ENCODE peak calls at places on chromosomes 7 and 10, in five cellular contexts. E is GM13976; N is CD4-positive, CD25-positive, alpha-beta regulatory T cell; D is activated T-cell treated with anti-CD3 and anti-CD28 coated beads, Interleukin-2, amount 50 U/mL, for 72 hours; S is activated T-helper 1 cell treated with anti-CD3 and anti-CD28 coated beads, Interleukin-12 subunit alpha, Interleukin-12 subunit beta, Interleukin-2, Interleukin-4 antibody, amounts not matched to agents 30 ng/mL and 10 ng/mL and 1 ng/mL, durations not matched to agents 14 hours and 24 hours and 36 hours. A is an unnamed sample.

GRCh38 chr10:123926401-123927264 is 35.0 kb upstream of the CPXM2 start:
- DNase-seq in S (no peak), E (peak), N (no peak), D (peak), A (no peak)

GRCh38 chr10:71584461-71584860 is 135.1 kb downstream of the C10orf105 start:
- DNase-seq in D (no peak), N (no peak), S (no peak), E (no peak), A (no peak)

GRCh38 chr7:27917774-27918314 is 177.9 kb downstream of the TAX1BP1 start:
- DNase-seq in E (no peak), S (no peak), N (no peak), D (no peak), A (no peak)

GRCh38 chr7:70047891-70048448 is 449.7 kb downstream of the AUTS2 start:
- DNase-seq in N (no peak), D (no peak), S (no peak), E (no peak), A (no peak)

GRCh38 chr7:27636326-27637006 is 26.2 kb downstream of the HIBADH start:
- DNase-seq in S (no peak), N (no peak), D (no peak), E (no peak), A (no peak)

GRCh38 chr7:133562617-133563016 is 309.7 kb downstream of the EXOC4 start:
- DNase-seq in S (no peak), D (no peak), N (no peak), E (no peak), A (no peak)

GRCh38 chr7:90715067-90715466 is 118.9 kb downstream of the CDK14 start:
- DNase-seq in E (no peak), D (no peak), N (no peak), S (no peak), A (no peak)

GRCh38 chr7:125773113-125773800 is 843.6 kb upstream of the POT1 start:
- DNase-seq in N (no peak), E (no peak), S (no peak), D (no peak), A (no peak)

GRCh38 chr7:55192718-55193117 is 172.4 kb upstream of the LANCL2 start:
- DNase-seq in N (no peak), D (no peak), E (no peak), S (no peak), A (no peak)

GRCh38 chr7:80902716-80903308 is 16.0 kb downstream of the SEMA3C start:
- DNase-seq in N (no peak), E (no peak), S (no peak), D (no peak), A (no peak)

GRCh38 chr7:11192506-11192905 is 218.8 kb downstream of the PHF14 start:
- DNase-seq in E (no peak), N (no peak), D (no peak), S (no peak), A (no peak)

GRCh38 chr10:94219829-94220228 is 142.9 kb downstream of the NOC3L start:
- DNase-seq in S (no peak), D (no peak), E (no peak), N (no peak), A (no peak)

GRCh38 chr7:125383324-125383723 is 453.7 kb upstream of the POT1 start:
- DNase-seq in D (no peak), S (no peak), E (peak), N (no peak), A (no peak)

GRCh38 chr10:77522268-77522809 is 115.3 kb downstream of the KCNMA1 start:
- DNase-seq in D (no peak), S (no peak), E (no peak), N (no peak), A (no peak)

GRCh38 chr7:79608005-79608404 is 154.5 kb upstream of the MAGI2 start:
- DNase-seq in E (no peak), S (no peak), N (no peak), D (no peak), A (no peak)

GRCh38 chr7:124780056-124780455 is 14.5 kb upstream of the GPR37 start:
- DNase-seq in E (no peak), S (no peak), D (no peak), N (no peak), A (no peak)

GRCh38 chr10:67779455-67780205 is 58.4 kb downstream of the DNAJC12 start:
- DNase-seq in E (peak), D (peak), S (peak), N (peak), A (peak)

GRCh38 chr7:47893238-47893637 is 55.0 kb downstream of the PKD1L1 start:
- DNase-seq in N (no peak), S (no peak), E (peak), D (peak), A (no peak)

GRCh38 chr7:42071372-42072261 is 165.4 kb downstream of the GLI3 start:
- DNase-seq in N (no peak), E (no peak), D (no peak), S (no peak), A (no peak)

GRCh38 chr10:104614245-104614831 is 26.8 kb upstream of the SORCS3 start:
- DNase-seq in D (peak), N (no peak), S (no peak), E (peak), A (no peak)

GRCh38 chr7:46885167-46885566 is 696.7 kb downstream of the TNS3 start:
- DNase-seq in S (no peak), N (no peak), D (no peak), E (no peak), A (no peak)

GRCh38 chr7:112622159-112622715 is 141.4 kb downstream of the LSMEM1 start:
- DNase-seq in D (no peak), S (no peak), N (no peak), E (no peak), A (no peak)

GRCh38 chr7:50978633-50979215 is 196.0 kb upstream of the GRB10 start:
- DNase-seq in N (no peak), S (no peak), D (no peak), E (no peak), A (no peak)

GRCh38 chr7:66696774-66697191 is 43.8 kb upstream of the RABGEF1 start:
- DNase-seq in S (no peak), N (no peak), D (no peak), E (no peak), A (no peak)

GRCh38 chr10:118835682-118836326 is 81.0 kb upstream of the CACUL1 start:
- DNase-seq in N (no peak), D (no peak), S (no peak), E (no peak), A (no peak)

GRCh38 chr10:52028518-52028858 is 285.6 kb upstream of the DKK1 start:
- DNase-seq in E (no peak), N (no peak), S (no peak), D (no peak), A (no peak)

GRCh38 chr10:102741848-102742247 is 1.9 kb upstream of the WBP1L start:
- DNase-seq in D (no peak), S (no peak), E (no peak), N (no peak), A (no peak)

GRCh38 chr10:76675951-76676587 is 961.5 kb downstream of the KCNMA1 start:
- DNase-seq in S (no peak), D (no peak), N (no peak), E (no peak), A (no peak)

GRCh38 chr10:127332631-127333030 is 136.2 kb upstream of the INSYN2A start:
- DNase-seq in E (no peak), N (no peak), D (no peak), S (no peak), A (no peak)

GRCh38 chr10:47115322-47115721 is 184.7 kb upstream of the GDF10 start:
- DNase-seq in N (no peak), D (no peak), E (no peak), S (no peak), A (no peak)